ENCODE peak calls at places on chromosomes 6 and 20, in five cellular contexts. I is SK-N-SH, J is HepG2, F is H1, Q is GM12878. Y is an unnamed sample.

GRCh38 chr20:35901678-35902544 is 52.4 kb downstream of the SCAND1 start:
- DNase-seq in Q (no peak), I (no peak), J (peak), F (no peak), Y (peak)

GRCh38 chr20:46523696-46524328 is 10.5 kb upstream of the ZNF334 start:
- DNase-seq in J (peak), F (no peak), Q (no peak), I (no peak), Y (no peak)

GRCh38 chr6:14584450-14584849 is 466.9 kb downstream of the CD83 start:
- DNase-seq in F (no peak), Q (no peak), I (no peak), J (no peak), Y (peak)

GRCh38 chr20:48669946-48670630 is 157.7 kb downstream of the PREX1 start:
- DNase-seq in Q (no peak), J (no peak), F (no peak), I (no peak), Y (no peak)

GRCh38 chr6:71347119-71347518 is 58.5 kb downstream of the OGFRL1 start:
- DNase-seq in Q (no peak), I (no peak), J (no peak), F (no peak), Y (no peak)

GRCh38 chr20:34573541-34573940 is 15.0 kb downstream of the MAP1LC3A start:
- DNase-seq in F (no peak), I (no peak), J (no peak), Q (no peak), Y (no peak)

GRCh38 chr20:5524886-5525285 is 208.1 kb upstream of the PROKR2 start:
- DNase-seq in J (no peak), F (no peak), Q (no peak), I (no peak), Y (no peak)

GRCh38 chr20:49610701-49611538 is 43.0 kb upstream of the PTGIS start:
- DNase-seq in F (peak), Q (no peak), I (peak), J (peak), Y (peak)

GRCh38 chr20:36543187-36544133 is 2.1 kb downstream of the MYL9 start:
- DNase-seq in J (no peak), I (no peak), Q (no peak), F (no peak), Y (no peak)

GRCh38 chr6:68194846-68195478 is 440.1 kb upstream of the ADGRB3 start:
- DNase-seq in I (no peak), Q (no peak), F (no peak), J (no peak), Y (no peak)

GRCh38 chr6:26445934-26446667 is 5.8 kb downstream of the BTN3A3 start:
- DNase-seq in Q (peak), J (no peak), F (no peak), I (no peak), Y (no peak)

GRCh38 chr6:74879234-74879633 is 326.6 kb downstream of the COL12A1 start:
- DNase-seq in Q (no peak), J (no peak), I (no peak), F (no peak), Y (no peak)

GRCh38 chr6:163420315-163420667 is 5.8 kb downstream of the QKI start:
- DNase-seq in I (no peak), J (no peak), Q (no peak), F (no peak), Y (no peak)

GRCh38 chr6:4846387-4846786 is 70.2 kb downstream of the CDYL start:
- DNase-seq in F (no peak), I (no peak), J (no peak), Q (no peak), Y (no peak)

GRCh38 chr6:145206247-145206907 is 528.9 kb downstream of the EPM2A start:
- DNase-seq in F (no peak), I (peak), J (no peak), Q (no peak), Y (no peak)

GRCh38 chr6:78243519-78243918 is 590.7 kb downstream of the MEI4 start:
- DNase-seq in J (no peak), I (peak), F (no peak), Q (no peak), Y (no peak)

GRCh38 chr20:23607497-23608245 is 2.0 kb upstream of the CST9 start:
- DNase-seq in Q (no peak), I (no peak), F (no peak), J (no peak), Y (no peak)

GRCh38 chr6:30543824-30544223 is 12.5 kb downstream of the GNL1 start:
- DNase-seq in F (no peak), J (no peak), Q (no peak), I (no peak), Y (no peak)

GRCh38 chr20:796916-797315 is 28.6 kb upstream of the SLC52A3 start:
- DNase-seq in Q (no peak), F (no peak), J (no peak), I (no peak), Y (no peak)

GRCh38 chr6:13212096-13212495 is 116.2 kb downstream of the TBC1D7 start:
- DNase-seq in J (no peak), F (no peak), I (no peak), Q (no peak), Y (no peak)

GRCh38 chr6:73969982-73970960 is 274.3 kb downstream of the CD109 start:
- DNase-seq in J (peak), I (peak), Q (no peak), F (no peak), Y (peak)

GRCh38 chr20:63210011-63210605 is 5.8 kb downstream of the YTHDF1 start:
- DNase-seq in F (no peak), J (no peak), I (no peak), Q (no peak), Y (no peak)

GRCh38 chr20:9794831-9795230 is 44.0 kb downstream of the PAK5 start:
- DNase-seq in Q (no peak), F (no peak), J (no peak), I (no peak), Y (no peak)

GRCh38 chr20:38143646-38144554 is 21.2 kb downstream of the TGM2 start:
- DNase-seq in F (no peak), Q (no peak), J (peak), I (peak), Y (peak)
- TF ChIP-seq CHD2 in F (no peak), Q (no peak), J (no peak), I (no peak), Y (no peak)

GRCh38 chr20:25039697-25040437 is 18.1 kb downstream of the ACSS1 start:
- DNase-seq in J (no peak), Q (no peak), I (no peak), F (no peak), Y (no peak)
- TF ChIP-seq POLR2AphosphoS5 in J (no peak), Q (no peak), I (no peak), F (no peak), Y (no peak)

DNA sequence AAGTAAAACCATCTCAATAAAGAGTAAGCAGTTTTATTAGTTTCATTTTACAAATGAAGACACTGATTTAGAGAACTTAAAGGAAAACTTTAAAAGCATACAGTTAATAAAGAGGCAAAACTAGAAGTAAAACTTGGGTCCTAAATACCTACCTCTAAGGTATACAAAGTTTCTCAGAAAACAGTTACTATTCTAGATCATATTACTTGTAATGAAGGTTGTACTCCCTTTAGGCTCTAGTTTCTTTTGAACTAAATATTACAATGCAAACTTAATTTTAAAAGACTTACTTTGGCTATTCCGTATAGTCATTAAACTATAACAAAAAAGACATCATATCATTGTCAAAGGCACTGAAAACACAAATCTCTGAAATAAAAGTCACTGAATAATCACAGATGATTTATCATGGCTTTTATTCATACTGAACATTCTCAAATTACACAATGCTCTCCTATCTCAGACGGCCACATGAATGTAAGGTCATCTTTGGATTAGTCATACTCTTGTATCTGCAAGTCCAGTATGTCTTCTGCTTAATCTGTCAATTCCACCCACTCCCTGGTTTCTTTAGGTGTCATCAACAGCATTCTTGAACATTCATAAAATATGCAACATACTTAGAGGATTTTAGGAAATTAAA is 361.6 kb upstream of the RUNX2 start:
- DNase-seq in Q (no peak), I (no peak), J (peak), F (no peak), Y (peak)
- TF ChIP-seq CHD2 in Q (no peak), I (no peak), J (no peak), F (no peak), Y (no peak)

GRCh38 chr6:137850137-137850714 is 16.8 kb upstream of the TNFAIP3 start:
- DNase-seq in I (no peak), F (no peak), Q (no peak), J (no peak), Y (no peak)
- TF ChIP-seq POLR2AphosphoS5 in I (no peak), F (no peak), Q (no peak), J (no peak), Y (no peak)

DNA sequence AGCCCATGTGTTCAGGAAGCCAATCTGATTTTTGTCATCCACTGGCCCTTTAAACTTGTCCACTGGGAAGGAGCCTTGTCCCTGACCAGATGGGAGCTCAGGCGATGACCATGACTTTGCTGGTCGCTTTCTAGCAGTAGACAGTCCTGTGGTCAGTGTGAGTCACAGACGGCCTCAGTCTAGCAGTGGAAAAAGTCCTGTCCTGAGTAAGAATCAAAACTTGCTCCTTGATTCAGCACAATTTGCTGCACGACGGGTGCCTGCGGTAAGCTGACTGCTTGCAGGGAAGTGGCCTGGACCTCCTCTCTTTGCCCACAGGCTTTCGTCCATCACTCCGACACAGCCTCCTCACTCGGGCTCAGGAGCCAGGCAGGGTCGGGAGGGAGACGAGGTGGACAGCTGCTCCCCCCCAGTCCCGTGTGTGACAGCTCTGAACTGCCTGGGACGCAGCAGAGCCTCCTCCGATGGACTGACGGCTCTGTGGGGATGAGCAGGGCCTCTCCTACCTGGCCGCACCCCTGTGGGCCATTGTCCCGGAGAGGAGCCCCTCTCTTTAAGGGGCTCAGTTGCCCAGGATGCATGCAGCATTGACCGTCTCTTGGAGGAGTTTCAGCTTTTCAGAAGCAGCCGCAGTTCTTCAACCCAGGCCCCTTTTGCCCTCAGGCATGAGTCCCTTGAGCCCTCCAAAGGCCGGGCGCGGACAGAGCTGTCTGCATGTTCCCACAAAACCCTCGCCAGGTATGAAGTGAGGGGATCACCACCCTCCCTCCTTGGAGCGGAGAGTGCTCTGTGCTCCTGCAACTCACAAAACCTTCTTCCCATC is 209.2 kb downstream of the ANKRD60 start:
- DNase-seq in Q (no peak), F (no peak), I (no peak), J (no peak), Y (no peak)
- TF ChIP-seq CHD2 in Q (no peak), F (no peak), I (no peak), J (no peak), Y (no peak)

GRCh38 chr6:37135835-37136694 is 33.9 kb upstream of the PIM1 start:
- DNase-seq in Q (no peak), F (no peak), J (peak), I (no peak), Y (no peak)

GRCh38 chr6:37137201-37137880 is 32.6 kb upstream of the PIM1 start:
- DNase-seq in I (peak), J (peak), F (no peak), Q (no peak), Y (no peak)

GRCh38 chr6:37131960-37132253 is 38.0 kb upstream of the PIM1 start:
- DNase-seq in Q (no peak), F (no peak), I (no peak), J (no peak), Y (no peak)

GRCh38 chr6:37136821-37137200 is 33.1 kb upstream of the PIM1 start:
- DNase-seq in J (no peak), Q (no peak), I (no peak), F (no peak), Y (no peak)

GRCh38 chr6:37134622-37135191 is 35.2 kb upstream of the PIM1 start:
- DNase-seq in J (no peak), F (no peak), Q (no peak), I (no peak), Y (no peak)
- TF ChIP-seq POLR2AphosphoS5 in J (no peak), F (no peak), Q (no peak), I (peak), Y (no peak)

DNA sequence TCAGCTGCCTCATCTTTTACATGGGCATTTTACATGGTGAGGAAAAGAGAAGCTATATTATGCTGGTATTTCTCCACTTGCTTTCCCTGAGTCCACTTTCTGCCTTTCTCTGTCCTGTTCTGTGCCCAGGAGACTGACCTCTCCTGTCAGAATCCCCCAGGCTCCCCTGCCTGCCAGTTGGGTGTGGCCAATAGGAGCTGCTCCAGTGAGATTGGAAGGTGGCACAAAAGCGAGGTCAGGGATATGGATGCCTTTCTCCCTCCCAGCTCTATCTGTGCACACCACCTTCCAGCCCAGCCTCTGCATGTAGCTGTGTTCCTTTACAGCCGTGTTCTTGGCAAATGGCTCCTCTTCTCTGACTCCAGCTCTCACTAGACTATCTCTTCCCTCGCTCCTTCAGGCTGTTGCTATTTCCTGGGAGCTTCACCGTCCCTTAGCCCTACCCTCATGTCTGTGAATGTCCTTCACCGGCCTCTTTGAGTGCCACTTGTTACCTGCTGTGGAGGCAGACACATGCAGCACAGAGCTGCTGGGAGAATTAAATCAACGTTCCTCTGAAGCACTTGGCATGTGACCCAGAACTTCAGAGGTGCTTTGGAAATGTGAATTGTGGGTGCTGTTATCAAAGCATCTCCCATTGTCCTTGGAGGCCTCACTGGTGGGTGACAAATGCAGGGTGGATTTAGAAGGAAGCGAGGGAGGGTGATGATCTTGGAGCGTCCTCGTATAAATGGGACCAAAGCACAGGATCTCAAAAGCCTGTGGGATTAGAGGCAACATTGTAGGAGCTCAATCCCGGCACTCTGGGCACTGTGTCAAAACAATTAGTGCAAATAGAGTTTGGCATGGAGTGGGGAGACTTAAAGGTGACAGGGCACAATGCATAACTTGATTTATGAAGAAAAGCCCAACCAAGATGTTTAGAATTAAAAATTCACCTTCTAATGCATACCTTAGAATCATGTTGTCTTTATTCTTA is 28.9 kb upstream of the RALGAPA2 start:
- DNase-seq in I (no peak), J (no peak), Q (no peak), F (no peak), Y (no peak)
- TF ChIP-seq CHD2 in I (no peak), J (no peak), Q (no peak), F (no peak), Y (no peak)

GRCh38 chr6:159254186-159254585 is 85.0 kb downstream of the FNDC1 start:
- DNase-seq in J (no peak), I (no peak), F (no peak), Q (no peak), Y (no peak)

GRCh38 chr6:159255434-159255951 is 86.3 kb downstream of the FNDC1 start:
- DNase-seq in F (no peak), J (no peak), Q (no peak), I (no peak), Y (no peak)

GRCh38 chr6:159250633-159251032 is 81.4 kb downstream of the FNDC1 start:
- DNase-seq in J (no peak), I (no peak), Q (no peak), F (no peak), Y (no peak)

GRCh38 chr6:159256128-159256527 is 86.9 kb downstream of the FNDC1 start:
- DNase-seq in I (no peak), Q (no peak), F (no peak), J (no peak), Y (no peak)

DNA sequence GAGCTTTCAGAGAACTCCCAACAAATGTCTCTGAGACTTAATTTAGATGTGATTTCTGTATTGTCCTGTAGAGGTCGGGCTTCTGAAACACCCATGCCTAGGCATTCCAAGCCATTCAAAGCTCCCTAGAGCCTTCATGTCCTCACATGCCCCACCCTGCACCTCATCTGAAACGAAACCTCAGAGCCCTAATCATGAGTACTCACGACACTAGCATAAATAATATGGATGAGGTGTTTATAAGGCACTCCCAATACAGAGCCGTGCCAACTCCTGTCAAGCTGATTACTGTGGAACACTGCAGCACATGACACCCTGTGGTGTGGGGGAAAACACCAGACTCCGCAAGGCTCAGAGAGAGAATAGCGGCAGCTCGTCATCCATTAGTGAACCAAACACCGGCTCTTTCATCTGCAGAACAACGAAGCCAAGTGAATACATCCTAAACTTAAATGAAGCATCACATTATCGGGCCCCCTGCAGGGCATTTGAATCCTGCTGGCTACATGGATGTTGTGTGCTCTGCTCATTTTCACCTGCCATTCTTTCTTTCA is 83.8 kb downstream of the FNDC1 start:
- DNase-seq in J (peak), Q (peak), I (peak), F (peak), Y (peak)
- TF ChIP-seq POLR2AphosphoS5 in J (no peak), Q (no peak), I (no peak), F (no peak), Y (no peak)